ENCODE peak calls at places on chromosomes 13 and 19, in seven cellular contexts. N is foreskin fibroblast, J is endodermal cell, L is DND-41, G is Calu3, C is BE2C, E is WTC11. X is an unnamed sample.

GRCh38 chr19:18401580-18402112 is 4.2 kb upstream of the LRRC25 start:
- DNase-seq in N (peak; percentile 72), J (peak; percentile 83), L (peak; percentile 45), G (peak; percentile 69), C (no peak), E (no peak), X (peak; percentile 83)

GRCh38 chr13:111359930-111360329 is 39.5 kb downstream of the TEX29 start:
- DNase-seq in N (no peak), J (peak; percentile 63), L (no peak), G (no peak), C (no peak), E (no peak), X (no peak)

GRCh38 chr19:39347332-39348227 is 5.4 kb downstream of the SAMD4B start:
- DNase-seq in N (no peak), J (no peak), L (no peak), G (no peak), C (no peak), E (no peak), X (no peak)

GRCh38 chr13:40874138-40874776 is 84.8 kb downstream of the SLC25A15 start:
- DNase-seq in N (no peak), J (no peak), L (no peak), G (no peak), C (no peak), E (no peak), X (no peak)

GRCh38 chr13:109840201-109840892 is 54.0 kb upstream of the IRS2 start:
- DNase-seq in N (peak; percentile 85), J (no peak), L (peak; percentile 28), G (no peak), C (no peak), E (no peak), X (peak; percentile 15)

GRCh38 chr19:47419037-47419783 is at the start of gene MEIS3:
- DNase-seq in N (no peak), J (peak; percentile 81), L (peak; percentile 29), G (no peak), C (no peak), E (no peak), X (no peak)

GRCh38 chr13:20159646-20160345 is 1.1 kb downstream of the GJA3 start:
- DNase-seq in N (peak; percentile 15), J (peak; percentile 5), L (no peak), G (no peak), C (no peak), E (no peak), X (peak; percentile 38)

GRCh38 chr13:75395056-75395455 is 86.9 kb downstream of the TBC1D4 start:
- DNase-seq in N (no peak), J (no peak), L (no peak), G (no peak), C (no peak), E (no peak), X (no peak)

GRCh38 chr13:48142437-48142836 is 47.5 kb upstream of the MED4 start:
- DNase-seq in N (no peak), J (no peak), L (no peak), G (no peak), C (no peak), E (no peak), X (no peak)

GRCh38 chr13:97266328-97266727 is 44.2 kb downstream of the MBNL2 start:
- DNase-seq in N (no peak), J (peak; percentile 76), L (no peak), G (no peak), C (no peak), E (peak; percentile 34), X (peak; percentile 61)

GRCh38 chr19:37594982-37595382 is 306 bp downstream of the ZNF540 start:
- DNase-seq in N (peak; percentile 59), J (no peak), L (no peak), G (peak; percentile 49), C (no peak), E (peak; percentile 50), X (no peak)

GRCh38 chr13:32024750-32025149 is 6.8 kb upstream of the FRY start:
- DNase-seq in N (no peak), J (no peak), L (no peak), G (no peak), C (no peak), E (no peak), X (no peak)

GRCh38 chr13:40341086-40341471 is 325.4 kb downstream of the FOXO1 start:
- DNase-seq in N (no peak), J (no peak), L (no peak), G (no peak), C (no peak), E (no peak), X (no peak)

GRCh38 chr19:4052993-4053422 is 13.7 kb downstream of the ZBTB7A start:
- DNase-seq in N (no peak), J (no peak), L (no peak), G (peak; percentile 60), C (no peak), E (no peak), X (no peak)

GRCh38 chr19:13033819-13034611 is 38.7 kb downstream of the NFIX start:
- DNase-seq in N (no peak), J (peak; percentile 91), L (peak; percentile 57), G (peak; percentile 75), C (peak; percentile 79), E (peak; percentile 85), X (peak; percentile 69)

GRCh38 chr13:52788011-52788410 is 48.4 kb upstream of the CNMD start:
- DNase-seq in N (no peak), J (no peak), L (no peak), G (no peak), C (no peak), E (no peak), X (no peak)

GRCh38 chr13:23695711-23696512 is 125.7 kb downstream of the TNFRSF19 start:
- DNase-seq in N (no peak), J (peak; percentile 69), L (no peak), G (no peak), C (no peak), E (peak; percentile 27), X (no peak)

GRCh38 chr19:12786149-12786870 is 5.0 kb upstream of the JUNB start:
- DNase-seq in N (no peak), J (peak; percentile 42), L (no peak), G (peak; percentile 86), C (no peak), E (no peak), X (no peak)

GRCh38 chr13:93525087-93525486 is 298.5 kb downstream of the GPC6 start:
- DNase-seq in N (no peak), J (no peak), L (no peak), G (no peak), C (no peak), E (no peak), X (no peak)

GRCh38 chr19:29118384-29118783 is 94.6 kb downstream of the UQCRFS1 start:
- DNase-seq in N (no peak), J (no peak), L (no peak), G (no peak), C (no peak), E (no peak), X (no peak)

GRCh38 chr13:27374650-27375049 is 49.8 kb upstream of the GTF3A start:
- DNase-seq in N (peak; percentile 80), J (peak; percentile 86), L (peak; percentile 73), G (peak; percentile 57), C (peak; percentile 76), E (peak; percentile 66), X (peak; percentile 82)

GRCh38 chr13:36377822-36378480 is 31.8 kb upstream of the SPART start:
- DNase-seq in N (peak; percentile 48), J (no peak), L (no peak), G (no peak), C (no peak), E (no peak), X (peak; percentile 58)

GRCh38 chr13:105587786-105588185 is 947.7 kb downstream of the EFNB2 start:
- DNase-seq in N (no peak), J (no peak), L (no peak), G (peak; percentile 8), C (no peak), E (no peak), X (no peak)

GRCh38 chr19:11558881-11559828 is at the start of gene ELOF1:
- DNase-seq in N (peak; percentile 96), J (peak; percentile 99), L (peak; percentile 98), G (peak; percentile 94), C (peak; percentile 99), E (peak; percentile 98), X (peak; percentile 98)
- TF ChIP-seq CTCF in N (peak; percentile 17), J (peak; percentile 34), L (peak; percentile 42), G (no peak), C (no peak), E (no peak), X (peak; percentile 18)

GRCh38 chr19:35996777-35997176 is 1.8 kb downstream of the SDHAF1 start:
- DNase-seq in N (no peak), J (no peak), L (no peak), G (no peak), C (no peak), E (no peak), X (no peak)
- TF ChIP-seq CTCF in N (no peak), J (peak; percentile 14), L (no peak), G (no peak), C (no peak), E (no peak), X (no peak)

GRCh38 chr13:50170447-50171037 is 155.3 kb downstream of the KCNRG start:
- DNase-seq in N (no peak), J (no peak), L (no peak), G (no peak), C (no peak), E (no peak), X (peak; percentile 67)
- TF ChIP-seq CTCF in N (peak; percentile 46), J (no peak), L (peak; percentile 44), G (no peak), C (peak; percentile 32), E (no peak), X (peak; percentile 49)

GRCh38 chr19:36508325-36508724 is 19.0 kb upstream of the ZNF566 start:
- DNase-seq in N (no peak), J (no peak), L (no peak), G (no peak), C (no peak), E (no peak), X (no peak)

DNA sequence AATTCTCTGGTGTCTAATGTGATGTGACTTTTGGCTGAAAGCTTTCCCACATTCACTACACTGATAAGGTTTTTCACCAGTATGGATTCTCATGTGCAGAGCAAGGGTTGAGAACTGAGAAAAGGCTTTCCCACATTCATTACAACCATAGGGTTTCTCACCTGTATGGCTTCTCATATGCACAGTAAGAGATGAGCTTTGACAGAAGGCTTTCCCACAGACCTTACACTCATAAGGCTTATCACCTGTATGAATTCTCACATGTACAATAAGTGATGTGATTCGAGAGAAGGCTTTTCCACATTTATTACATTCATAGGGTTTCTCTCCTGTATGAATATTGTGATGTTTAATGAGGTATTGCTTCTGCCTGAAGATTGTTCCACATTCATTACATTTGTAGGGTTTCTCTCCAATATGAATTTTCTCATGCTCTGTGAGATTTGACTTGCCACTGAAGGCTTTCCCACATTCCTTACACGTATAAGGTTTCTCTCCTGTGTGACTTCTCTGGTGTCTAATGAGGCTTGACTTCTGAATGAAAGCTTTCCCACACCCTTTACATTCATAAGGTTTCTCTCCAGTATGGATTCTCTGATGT is 14.0 kb downstream of the ZNF260 start:
- DNase-seq in N (no peak), J (no peak), L (no peak), G (no peak), C (no peak), E (no peak), X (peak; percentile 10)
- TF ChIP-seq CTCF in N (no peak), J (no peak), L (no peak), G (no peak), C (no peak), E (no peak), X (no peak)

GRCh38 chr19:16376649-16377048 is 52.0 kb downstream of the KLF2 start:
- DNase-seq in N (no peak), J (peak; percentile 85), L (peak; percentile 43), G (peak; percentile 14), C (peak; percentile 39), E (peak; percentile 76), X (no peak)
- TF ChIP-seq CTCF in N (peak; percentile 29), J (peak; percentile 79), L (peak; percentile 68), G (peak; percentile 63), C (peak; percentile 43), E (peak; percentile 42), X (peak; percentile 13)

GRCh38 chr13:42478531-42479156 is 95.3 kb upstream of the TNFSF11 start:
- DNase-seq in N (no peak), J (peak; percentile 55), L (no peak), G (no peak), C (no peak), E (no peak), X (no peak)
- TF ChIP-seq CTCF in N (peak; percentile 23), J (peak; percentile 71), L (peak; percentile 64), G (no peak), C (peak; percentile 53), E (no peak), X (peak; percentile 29)